ENCODE peak calls at places on chromosomes 7 and 10, in seven cellular contexts. One of them, this sample, is unnamed.

GRCh38 chr10:62399211-62399610 is 25.0 kb downstream of the ZNF365 start:
- DNase-seq in HepG2: no peak
- DNase-seq in SK-N-SH: no peak
- DNase-seq in GM12892: no peak
- DNase-seq in GM12891: no peak
- DNase-seq in GM12878: no peak
- DNase-seq in H1: no peak
- DNase-seq in this sample: no peak

GRCh38 chr10:99854860-99855259 is 72.4 kb downstream of the ABCC2 start:
- DNase-seq in HepG2: peak; percentile 41
- DNase-seq in SK-N-SH: peak; percentile 50
- DNase-seq in GM12892: no peak
- DNase-seq in GM12891: no peak
- DNase-seq in GM12878: no peak
- DNase-seq in H1: no peak
- DNase-seq in this sample: no peak

GRCh38 chr10:132479603-132480221 is 57.9 kb upstream of the INPP5A start:
- DNase-seq in HepG2: no peak
- DNase-seq in SK-N-SH: no peak
- DNase-seq in GM12892: no peak
- DNase-seq in GM12891: no peak
- DNase-seq in GM12878: no peak
- DNase-seq in H1: no peak
- DNase-seq in this sample: no peak

GRCh38 chr7:28155964-28156363 is 24.6 kb downstream of the JAZF1 start:
- DNase-seq in HepG2: peak; percentile 15
- DNase-seq in SK-N-SH: no peak
- DNase-seq in GM12892: no peak
- DNase-seq in GM12891: no peak
- DNase-seq in GM12878: no peak
- DNase-seq in H1: no peak
- DNase-seq in this sample: no peak

GRCh38 chr7:5395246-5395645 is 28.4 kb downstream of the TNRC18 start:
- DNase-seq in HepG2: no peak
- DNase-seq in SK-N-SH: no peak
- DNase-seq in GM12892: peak; percentile 8
- DNase-seq in GM12891: no peak
- DNase-seq in GM12878: no peak
- DNase-seq in H1: no peak
- DNase-seq in this sample: no peak

GRCh38 chr7:44059219-44060090 is 5.9 kb downstream of the PGAM2 start:
- DNase-seq in HepG2: no peak
- DNase-seq in SK-N-SH: no peak
- DNase-seq in GM12892: no peak
- DNase-seq in GM12891: peak; percentile 72
- DNase-seq in GM12878: no peak
- DNase-seq in H1: no peak
- DNase-seq in this sample: no peak

GRCh38 chr10:125827133-125827532 is 3.8 kb downstream of the BCCIP start:
- DNase-seq in HepG2: no peak
- DNase-seq in SK-N-SH: no peak
- DNase-seq in GM12892: no peak
- DNase-seq in GM12891: no peak
- DNase-seq in GM12878: no peak
- DNase-seq in H1: no peak
- DNase-seq in this sample: no peak

GRCh38 chr10:7184660-7185366 is 226.0 kb downstream of the SFMBT2 start:
- DNase-seq in HepG2: no peak
- DNase-seq in SK-N-SH: no peak
- DNase-seq in GM12892: no peak
- DNase-seq in GM12891: no peak
- DNase-seq in GM12878: peak; percentile 59
- DNase-seq in H1: no peak
- DNase-seq in this sample: no peak

GRCh38 chr10:121322046-121322445 is 276.2 kb downstream of the FGFR2 start:
- DNase-seq in HepG2: no peak
- DNase-seq in SK-N-SH: no peak
- DNase-seq in GM12892: no peak
- DNase-seq in GM12891: no peak
- DNase-seq in GM12878: no peak
- DNase-seq in H1: no peak
- DNase-seq in this sample: no peak

GRCh38 chr10:38156416-38157269 is 62.5 kb downstream of the ZNF37A start:
- DNase-seq in HepG2: no peak
- DNase-seq in SK-N-SH: peak; percentile 13
- DNase-seq in GM12892: no peak
- DNase-seq in GM12891: no peak
- DNase-seq in GM12878: no peak
- DNase-seq in H1: no peak
- DNase-seq in this sample: no peak

GRCh38 chr10:38159007-38159406 is 64.9 kb downstream of the ZNF37A start:
- DNase-seq in HepG2: no peak
- DNase-seq in SK-N-SH: no peak
- DNase-seq in GM12892: no peak
- DNase-seq in GM12891: no peak
- DNase-seq in GM12878: no peak
- DNase-seq in H1: no peak
- DNase-seq in this sample: no peak

GRCh38 chr10:38157270-38157685 is 63.1 kb downstream of the ZNF37A start:
- DNase-seq in HepG2: no peak
- DNase-seq in SK-N-SH: no peak
- DNase-seq in GM12892: no peak
- DNase-seq in GM12891: no peak
- DNase-seq in GM12878: no peak
- DNase-seq in H1: no peak
- DNase-seq in this sample: no peak
- TF ChIP-seq TAF1 in HepG2: no peak
- TF ChIP-seq TAF1 in SK-N-SH: no peak
- TF ChIP-seq TAF1 in GM12892: no peak
- TF ChIP-seq TAF1 in GM12891: no peak
- TF ChIP-seq TAF1 in GM12878: no peak
- TF ChIP-seq TAF1 in H1: no peak
- TF ChIP-seq TAF1 in this sample: no peak

DNA sequence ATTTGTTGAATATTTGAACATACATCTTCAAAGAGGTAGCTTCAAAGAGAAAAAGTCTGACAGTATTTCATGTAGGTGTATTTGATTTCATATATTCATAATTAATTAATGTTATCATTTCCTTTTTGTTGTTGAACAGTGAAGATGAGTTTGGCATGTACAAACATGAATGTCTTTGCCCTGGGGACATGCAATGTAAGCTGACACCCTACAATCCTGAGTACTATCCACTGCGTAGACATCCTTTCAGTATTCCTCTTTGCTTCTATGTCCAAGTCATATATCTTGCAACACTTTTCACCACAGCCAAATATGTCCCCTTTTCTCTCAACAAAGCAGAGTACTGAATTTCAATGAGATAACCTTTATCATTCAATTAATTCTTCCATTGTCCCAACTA is 93.6 kb downstream of the GPR37 start:
- DNase-seq in HepG2: no peak
- DNase-seq in SK-N-SH: no peak
- DNase-seq in GM12892: no peak
- DNase-seq in GM12891: no peak
- DNase-seq in GM12878: no peak
- DNase-seq in H1: no peak
- DNase-seq in this sample: no peak
- TF ChIP-seq TAF1 in HepG2: no peak
- TF ChIP-seq TAF1 in SK-N-SH: no peak
- TF ChIP-seq TAF1 in GM12892: no peak
- TF ChIP-seq TAF1 in GM12891: no peak
- TF ChIP-seq TAF1 in GM12878: no peak
- TF ChIP-seq TAF1 in H1: no peak
- TF ChIP-seq TAF1 in this sample: no peak

DNA sequence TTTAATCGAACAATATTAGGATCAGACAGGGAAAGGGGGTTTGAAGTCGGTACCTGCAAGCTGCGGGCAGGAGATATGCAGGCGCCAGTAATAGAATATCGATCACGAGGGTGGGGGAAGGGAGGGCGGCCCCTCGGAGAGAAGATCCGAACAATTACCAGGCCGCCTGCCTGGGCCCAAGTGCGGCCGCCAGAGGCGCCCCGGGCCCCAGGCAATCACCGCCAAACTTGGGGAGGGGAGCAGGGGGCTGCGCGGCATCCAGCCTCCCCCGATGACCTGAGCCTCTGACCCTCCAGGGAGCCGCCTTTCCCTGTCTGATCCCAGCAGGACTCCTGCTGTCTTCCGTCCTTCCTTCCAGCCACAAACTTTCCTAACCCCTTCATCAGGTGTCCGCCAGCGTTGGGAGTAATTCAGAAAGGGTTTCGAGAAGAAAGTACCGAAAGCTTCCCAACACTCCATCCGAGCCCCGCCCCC is 1.1 kb downstream of the NKX1-2 start:
- DNase-seq in HepG2: no peak
- DNase-seq in SK-N-SH: peak; percentile 54
- DNase-seq in GM12892: no peak
- DNase-seq in GM12891: no peak
- DNase-seq in GM12878: no peak
- DNase-seq in H1: peak; percentile 79
- DNase-seq in this sample: no peak
- TF ChIP-seq TAF1 in HepG2: no peak
- TF ChIP-seq TAF1 in SK-N-SH: no peak
- TF ChIP-seq TAF1 in GM12892: no peak
- TF ChIP-seq TAF1 in GM12891: no peak
- TF ChIP-seq TAF1 in GM12878: no peak
- TF ChIP-seq TAF1 in H1: peak; percentile 10
- TF ChIP-seq TAF1 in this sample: no peak

DNA sequence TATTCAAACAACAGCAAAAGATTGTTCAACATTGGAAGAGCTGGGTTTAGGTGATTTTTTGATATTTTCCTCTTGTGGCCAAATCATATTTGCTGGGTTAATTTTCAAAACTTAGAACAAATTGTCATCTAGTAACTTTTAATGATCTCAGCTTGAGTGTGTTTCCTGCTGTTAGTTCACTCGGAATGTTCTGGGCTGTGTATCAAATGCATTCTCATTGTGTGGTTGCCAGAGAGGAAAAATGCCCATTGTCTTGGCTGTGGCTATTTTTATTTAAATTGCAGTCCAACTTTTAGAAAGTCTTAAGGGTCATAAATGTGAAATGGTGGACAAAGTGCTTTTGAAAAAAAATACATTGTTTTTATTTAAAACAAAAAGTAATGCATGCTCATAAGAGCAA is 542.0 kb downstream of the TNS3 start:
- DNase-seq in HepG2: no peak
- DNase-seq in SK-N-SH: no peak
- DNase-seq in GM12892: no peak
- DNase-seq in GM12891: no peak
- DNase-seq in GM12878: no peak
- DNase-seq in H1: no peak
- DNase-seq in this sample: no peak
- TF ChIP-seq TAF1 in HepG2: no peak
- TF ChIP-seq TAF1 in SK-N-SH: no peak
- TF ChIP-seq TAF1 in GM12892: no peak
- TF ChIP-seq TAF1 in GM12891: no peak
- TF ChIP-seq TAF1 in GM12878: no peak
- TF ChIP-seq TAF1 in H1: no peak
- TF ChIP-seq TAF1 in this sample: no peak

GRCh38 chr7:116210345-116211005 is at the start of gene TES:
- DNase-seq in HepG2: peak; percentile 29
- DNase-seq in SK-N-SH: peak; percentile 97
- DNase-seq in GM12892: peak; percentile 66
- DNase-seq in GM12891: peak; percentile 76
- DNase-seq in GM12878: no peak
- DNase-seq in H1: peak; percentile 84
- DNase-seq in this sample: peak; percentile 97
- TF ChIP-seq TAF1 in HepG2: peak; percentile 24
- TF ChIP-seq TAF1 in SK-N-SH: no peak
- TF ChIP-seq TAF1 in GM12892: peak; percentile 33
- TF ChIP-seq TAF1 in GM12891: no peak
- TF ChIP-seq TAF1 in GM12878: peak; percentile 58
- TF ChIP-seq TAF1 in H1: peak; percentile 46
- TF ChIP-seq TAF1 in this sample: no peak

GRCh38 chr7:158097511-158098124 is 490.0 kb downstream of the PTPRN2 start:
- DNase-seq in HepG2: no peak
- DNase-seq in SK-N-SH: peak; percentile 58
- DNase-seq in GM12892: no peak
- DNase-seq in GM12891: no peak
- DNase-seq in GM12878: no peak
- DNase-seq in H1: no peak
- DNase-seq in this sample: no peak

GRCh38 chr7:158098125-158099030 is 489.2 kb downstream of the PTPRN2 start:
- DNase-seq in HepG2: no peak
- DNase-seq in SK-N-SH: no peak
- DNase-seq in GM12892: no peak
- DNase-seq in GM12891: no peak
- DNase-seq in GM12878: no peak
- DNase-seq in H1: peak; percentile 49
- DNase-seq in this sample: no peak

GRCh38 chr7:158102897-158103296 is 484.7 kb downstream of the PTPRN2 start:
- DNase-seq in HepG2: no peak
- DNase-seq in SK-N-SH: no peak
- DNase-seq in GM12892: no peak
- DNase-seq in GM12891: no peak
- DNase-seq in GM12878: no peak
- DNase-seq in H1: peak; percentile 11
- DNase-seq in this sample: no peak

GRCh38 chr7:158103378-158103777 is 484.2 kb downstream of the PTPRN2 start:
- DNase-seq in HepG2: no peak
- DNase-seq in SK-N-SH: no peak
- DNase-seq in GM12892: no peak
- DNase-seq in GM12891: no peak
- DNase-seq in GM12878: no peak
- DNase-seq in H1: peak; percentile 13
- DNase-seq in this sample: no peak

DNA sequence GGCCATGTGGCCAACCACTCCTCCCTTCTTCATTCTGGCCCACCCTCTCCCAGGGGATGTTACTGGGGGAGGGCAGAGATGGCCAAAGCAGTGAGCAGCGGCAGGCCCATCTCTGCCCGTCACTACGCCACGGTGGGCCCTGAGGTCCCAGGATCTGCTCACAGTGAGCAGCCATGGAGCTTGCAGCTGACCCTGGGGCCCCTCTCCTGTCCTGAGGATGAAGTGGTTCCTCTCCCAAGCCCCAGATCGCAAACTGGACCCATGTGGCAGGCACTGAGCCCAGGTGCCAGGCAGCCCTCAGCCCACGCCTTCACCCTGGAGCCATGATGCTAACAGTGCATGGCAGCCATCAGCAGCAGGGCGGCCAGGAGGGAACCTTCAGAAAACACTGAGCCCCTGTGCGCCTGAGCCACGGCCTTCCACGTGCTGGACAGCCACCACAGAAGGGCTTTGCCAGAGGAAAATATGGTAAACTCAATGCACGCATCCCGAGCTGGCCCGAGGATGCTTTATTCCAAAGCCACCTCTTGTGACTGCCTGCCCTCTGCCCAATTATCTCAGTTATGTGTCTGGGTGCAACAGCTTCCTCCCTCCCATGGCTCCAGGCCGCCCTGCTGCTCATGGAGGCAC is 485.7 kb downstream of the PTPRN2 start:
- DNase-seq in HepG2: no peak
- DNase-seq in SK-N-SH: no peak
- DNase-seq in GM12892: no peak
- DNase-seq in GM12891: no peak
- DNase-seq in GM12878: no peak
- DNase-seq in H1: peak; percentile 20
- DNase-seq in this sample: no peak
- TF ChIP-seq TAF1 in HepG2: no peak
- TF ChIP-seq TAF1 in SK-N-SH: no peak
- TF ChIP-seq TAF1 in GM12892: no peak
- TF ChIP-seq TAF1 in GM12891: no peak
- TF ChIP-seq TAF1 in GM12878: no peak
- TF ChIP-seq TAF1 in H1: no peak
- TF ChIP-seq TAF1 in this sample: no peak

GRCh38 chr7:40700653-40701475 is 566.1 kb downstream of the SUGCT start:
- DNase-seq in HepG2: no peak
- DNase-seq in SK-N-SH: no peak
- DNase-seq in GM12892: no peak
- DNase-seq in GM12891: no peak
- DNase-seq in GM12878: no peak
- DNase-seq in H1: no peak
- DNase-seq in this sample: no peak
- TF ChIP-seq TAF1 in HepG2: no peak
- TF ChIP-seq TAF1 in SK-N-SH: no peak
- TF ChIP-seq TAF1 in GM12892: no peak
- TF ChIP-seq TAF1 in GM12891: no peak
- TF ChIP-seq TAF1 in GM12878: no peak
- TF ChIP-seq TAF1 in H1: no peak
- TF ChIP-seq TAF1 in this sample: no peak